ENCODE peak calls at places on chromosome X, in nine cellular contexts. M is aorta, I is lower lobe of right lung, A is tibial artery, B is fibroblast of lung, H is astrocyte, Q is upper lobe of right lung, U is SK-N-SH, X is adrenal gland. R is an unnamed sample.

GRCh38 chrX:2464677-2465166 is 36.1 kb downstream of the DHRSX start:
- DNase-seq in M (no peak), I (peak; percentile 25), A (no peak), B (peak; percentile 28), H (no peak), Q (no peak), U (no peak), X (no peak), R (no peak)

GRCh38 chrX:9860826-9861225 is 74.6 kb downstream of the SHROOM2 start:
- DNase-seq in M (no peak), I (no peak), A (no peak), B (no peak), H (no peak), Q (no peak), U (no peak), X (no peak), R (no peak)

GRCh38 chrX:106698693-106699092 is 27.8 kb upstream of the RNF128 start:
- DNase-seq in M (no peak), I (no peak), A (no peak), B (peak; percentile 50), H (peak; percentile 38), Q (no peak), U (no peak), X (no peak), R (no peak)

GRCh38 chrX:77275392-77275791 is 171.8 kb upstream of the FGF16 start:
- DNase-seq in M (no peak), I (no peak), A (no peak), B (no peak), H (no peak), Q (no peak), U (no peak), X (no peak), R (no peak)

GRCh38 chrX:88604433-88605221 is 142.4 kb upstream of the CPXCR1 start:
- DNase-seq in M (no peak), I (no peak), A (no peak), B (no peak), H (no peak), Q (no peak), U (no peak), X (peak; percentile 1), R (no peak)

GRCh38 chrX:63434665-63435064 is 83.5 kb upstream of the SPIN4 start:
- DNase-seq in M (no peak), I (no peak), A (no peak), B (peak; percentile 58), H (peak; percentile 44), Q (no peak), U (no peak), X (peak; percentile 22), R (no peak)

GRCh38 chrX:23783569-23784486 is 855 bp downstream of the SAT1 start:
- DNase-seq in M (no peak), I (no peak), A (no peak), B (peak; percentile 13), H (no peak), Q (no peak), U (no peak), X (no peak), R (peak; percentile 17)

GRCh38 chrX:130741151-130741550 is 161.9 kb downstream of the ENOX2 start:
- DNase-seq in M (no peak), I (no peak), A (no peak), B (no peak), H (no peak), Q (no peak), U (no peak), X (peak; percentile 18), R (no peak)

GRCh38 chrX:156008915-156009314 is 11.4 kb downstream of the IL9R start:
- DNase-seq in M (no peak), I (no peak), A (no peak), B (no peak), H (no peak), Q (no peak), U (no peak), X (no peak), R (no peak)

GRCh38 chrX:119677654-119677981 is 15.3 kb downstream of the SEPTIN6 start:
- DNase-seq in M (no peak), I (no peak), A (no peak), B (no peak), H (no peak), Q (no peak), U (no peak), X (no peak), R (no peak)

GRCh38 chrX:119686087-119686639 is 6.8 kb downstream of the SEPTIN6 start:
- DNase-seq in M (no peak), I (no peak), A (no peak), B (no peak), H (no peak), Q (no peak), U (peak; percentile 47), X (no peak), R (no peak)

GRCh38 chrX:119685225-119686066 is 7.5 kb downstream of the SEPTIN6 start:
- DNase-seq in M (no peak), I (no peak), A (no peak), B (no peak), H (no peak), Q (peak; percentile 56), U (no peak), X (peak; percentile 79), R (no peak)

GRCh38 chrX:119684916-119685224 is 8.1 kb downstream of the SEPTIN6 start:
- DNase-seq in M (no peak), I (no peak), A (no peak), B (no peak), H (no peak), Q (no peak), U (no peak), X (no peak), R (no peak)

GRCh38 chrX:119682019-119682989 is 10.7 kb downstream of the SEPTIN6 start:
- DNase-seq in M (no peak), I (no peak), A (no peak), B (no peak), H (no peak), Q (no peak), U (no peak), X (no peak), R (no peak)
- H3K4me1 ChIP-seq in M (no peaks in the 10 kb centered on the region), I (peaks cover 4% of the 10 kb centered on the region), A (no peaks in the 10 kb centered on the region), B (peaks cover 2% of the 10 kb centered on the region), H (no peaks in the 10 kb centered on the region), Q (peaks cover 14% of the 10 kb centered on the region), U (peaks cover 5% of the 10 kb centered on the region), X (peaks cover 24% of the 10 kb centered on the region), R (no peaks in the 10 kb centered on the region)

GRCh38 chrX:65671286-65671685 is 3.8 kb downstream of the MSN start:
- DNase-seq in M (no peak), I (no peak), A (no peak), B (no peak), H (no peak), Q (no peak), U (no peak), X (no peak), R (no peak)
- H3K4me1 ChIP-seq in M (no peaks in the 10 kb centered on the region), I (peaks cover 55% of the 10 kb centered on the region), A (peaks cover 34% of the 10 kb centered on the region), B (peaks cover 7% of the 10 kb centered on the region), H (peaks cover 35% of the 10 kb centered on the region), Q (peaks cover 40% of the 10 kb centered on the region), U (peaks cover 7% of the 10 kb centered on the region), X (peaks cover 64% of the 10 kb centered on the region), R (no peaks in the 10 kb centered on the region)

GRCh38 chrX:115909017-115909416 is 261.5 kb upstream of the AGTR2 start:
- DNase-seq in M (no peak), I (no peak), A (no peak), B (no peak), H (no peak), Q (no peak), U (no peak), X (no peak), R (no peak)
- H3K4me1 ChIP-seq in M (no peaks in the 10 kb centered on the region), I (no peaks in the 10 kb centered on the region), A (no peaks in the 10 kb centered on the region), B (no peaks in the 10 kb centered on the region), H (no peaks in the 10 kb centered on the region), Q (no peaks in the 10 kb centered on the region), U (no peaks in the 10 kb centered on the region), X (no peaks in the 10 kb centered on the region), R (no peaks in the 10 kb centered on the region)

DNA sequence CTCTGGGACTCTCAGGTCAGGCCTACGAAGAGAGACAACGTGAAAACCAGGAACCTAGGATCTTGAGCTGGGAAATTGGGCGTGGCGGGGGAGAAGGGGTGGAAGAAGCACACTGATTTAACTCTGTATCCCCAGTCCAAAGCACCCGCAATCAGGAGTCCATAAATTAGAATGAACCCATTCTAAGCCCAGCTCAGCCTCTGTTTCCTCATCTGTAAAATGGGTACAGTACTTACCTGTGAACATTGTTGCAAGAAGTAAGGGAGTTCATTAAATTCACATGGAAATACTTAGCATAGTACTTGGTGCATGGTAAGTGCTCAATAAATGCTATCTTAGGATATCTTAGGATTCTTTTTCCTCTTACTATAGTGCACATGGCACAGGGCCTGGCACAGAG is 326.7 kb downstream of the BCOR start:
- DNase-seq in M (no peak), I (no peak), A (no peak), B (no peak), H (no peak), Q (no peak), U (no peak), X (no peak), R (no peak)
- H3K4me1 ChIP-seq in M (no peaks in the 10 kb centered on the region), I (peaks cover 13% of the 10 kb centered on the region), A (peaks cover 13% of the 10 kb centered on the region), B (no peaks in the 10 kb centered on the region), H (peaks cover 27% of the 10 kb centered on the region), Q (no peaks in the 10 kb centered on the region), U (no peaks in the 10 kb centered on the region), X (peaks cover 13% of the 10 kb centered on the region), R (peaks cover 22% of the 10 kb centered on the region)

DNA sequence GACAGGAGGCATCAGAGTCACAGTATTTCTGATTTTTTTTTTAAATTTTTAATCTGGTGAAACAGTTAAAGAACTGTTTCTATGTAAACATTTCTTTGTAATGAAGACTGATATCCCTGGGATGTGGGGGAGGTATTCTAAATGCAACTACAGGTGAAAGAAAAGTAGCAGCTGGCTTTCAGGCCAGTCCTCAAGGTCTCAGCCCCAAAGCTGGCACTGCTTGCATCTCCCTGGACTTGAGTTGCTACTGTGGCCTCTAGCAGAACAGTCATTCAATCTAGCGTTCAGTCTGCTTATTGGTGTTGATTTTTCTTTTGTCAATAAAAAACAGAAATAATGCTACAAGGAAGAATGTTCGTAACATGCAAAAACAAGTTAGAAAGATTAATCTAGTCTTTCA is 4.9 kb downstream of the MBNL3 start:
- DNase-seq in M (no peak), I (no peak), A (no peak), B (no peak), H (no peak), Q (no peak), U (no peak), X (peak; percentile 27), R (peak; percentile 52)
- H3K4me1 ChIP-seq in M (no peaks in the 10 kb centered on the region), I (peaks cover 30% of the 10 kb centered on the region), A (no peaks in the 10 kb centered on the region), B (no peaks in the 10 kb centered on the region), H (peaks cover 3% of the 10 kb centered on the region), Q (peaks cover 7% of the 10 kb centered on the region), U (no peaks in the 10 kb centered on the region), X (peaks cover 54% of the 10 kb centered on the region), R (peaks cover 14% of the 10 kb centered on the region)

DNA sequence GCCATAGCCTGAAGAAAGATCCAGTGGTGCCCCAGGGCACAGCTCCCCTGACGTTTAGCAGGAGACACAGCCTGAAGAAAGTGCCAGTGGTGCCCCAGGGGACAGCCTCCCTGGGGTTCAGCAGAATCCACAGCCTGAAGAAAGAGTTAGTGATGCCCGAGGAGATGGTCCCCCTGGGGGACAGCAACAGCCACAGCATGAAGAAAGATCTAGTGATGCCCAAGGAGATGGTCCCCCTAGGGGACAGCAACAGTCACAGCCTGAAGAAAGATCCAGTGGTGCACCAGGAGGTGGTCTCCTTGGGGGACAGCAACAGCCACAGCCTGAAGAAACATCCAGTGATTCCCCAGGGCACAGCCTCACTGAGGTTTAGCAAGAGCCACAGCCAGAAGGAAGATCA is 2.8 kb downstream of the TEX13C start:
- DNase-seq in M (no peak), I (no peak), A (no peak), B (no peak), H (no peak), Q (no peak), U (no peak), X (no peak), R (no peak)
- H3K4me1 ChIP-seq in M (no peaks in the 10 kb centered on the region), I (no peaks in the 10 kb centered on the region), A (no peaks in the 10 kb centered on the region), B (no peaks in the 10 kb centered on the region), H (no peaks in the 10 kb centered on the region), Q (no peaks in the 10 kb centered on the region), U (no peaks in the 10 kb centered on the region), X (no peaks in the 10 kb centered on the region), R (no peaks in the 10 kb centered on the region)